ENCODE peak calls at places on chromosomes 12 and 14, in eight cellular contexts. V is colonic mucosa, B is esophagus muscularis mucosa, F is uterus, C is sigmoid colon, S is gastrocnemius medialis, Q is neural progenitor cell, O is heart right ventricle. N is an unnamed sample. For H3K4me1 and H3K9me3, the result is how much of the 10 kb centered on the place peaks cover.

GRCh38 chr14:69268763-69269162 is 8.8 kb downstream of the GALNT16 start:
- DNase-seq in V (no peak), B (no peak), F (no peak), C (no peak), S (no peak), Q (no peak), O (no peak), N (no peak)

GRCh38 chr14:74514471-74514932 is 20.9 kb downstream of the ISCA2 start:
- DNase-seq in V (no peak), B (no peak), F (peak), C (peak), S (no peak), Q (no peak), O (no peak), N (peak)

GRCh38 chr12:47417146-47417545 is 288.7 kb downstream of the RPAP3 start:
- DNase-seq in V (no peak), B (no peak), F (no peak), C (no peak), S (no peak), Q (no peak), O (no peak), N (no peak)

GRCh38 chr12:100058482-100059029 is 73.8 kb upstream of the ANKS1B start:
- DNase-seq in V (no peak), B (no peak), F (no peak), C (no peak), S (no peak), Q (no peak), O (no peak), N (no peak)

GRCh38 chr14:35123388-35123703 is 994 bp downstream of the PRORP start:
- DNase-seq in V (no peak), B (no peak), F (no peak), C (no peak), S (no peak), Q (no peak), O (no peak), N (no peak)

GRCh38 chr14:94596361-94596760 is 15.1 kb downstream of the SERPINA5 start:
- DNase-seq in V (no peak), B (no peak), F (no peak), C (no peak), S (no peak), Q (no peak), O (no peak), N (no peak)

GRCh38 chr12:46174919-46175318 is 93.9 kb downstream of the SLC38A1 start:
- DNase-seq in V (no peak), B (no peak), F (no peak), C (no peak), S (no peak), Q (no peak), O (no peak), N (no peak)

GRCh38 chr12:82055391-82055790 is 296.2 kb upstream of the PPFIA2 start:
- DNase-seq in V (no peak), B (no peak), F (no peak), C (no peak), S (no peak), Q (no peak), O (no peak), N (no peak)

GRCh38 chr14:20427231-20428009 is 8.5 kb downstream of the KLHL33 start:
- DNase-seq in V (no peak), B (no peak), F (no peak), C (no peak), S (no peak), Q (no peak), O (no peak), N (no peak)

GRCh38 chr14:59221558-59221957 is 33.1 kb downstream of the DAAM1 start:
- DNase-seq in V (no peak), B (no peak), F (no peak), C (no peak), S (no peak), Q (no peak), O (no peak), N (no peak)

GRCh38 chr14:71574976-71575375 is 357.3 kb upstream of the RGS6 start:
- DNase-seq in V (no peak), B (no peak), F (no peak), C (no peak), S (no peak), Q (no peak), O (no peak), N (no peak)

GRCh38 chr12:60489071-60489470 is 893.2 kb downstream of the SLC16A7 start:
- DNase-seq in V (no peak), B (no peak), F (no peak), C (no peak), S (no peak), Q (no peak), O (no peak), N (no peak)

GRCh38 chr12:98418357-98419075 is 96.9 kb upstream of the TMPO start:
- DNase-seq in V (peak), B (peak), F (peak), C (peak), S (peak), Q (peak), O (peak), N (peak)

GRCh38 chr12:105321125-105321524 is 9.4 kb upstream of the C12orf75 start:
- DNase-seq in V (no peak), B (no peak), F (no peak), C (no peak), S (no peak), Q (no peak), O (no peak), N (no peak)
- TF ChIP-seq CTCF in V (no peak), B (no peak), F (no peak), C (no peak), S (no peak), Q (no peak), O (no peak), N (no peak)

DNA sequence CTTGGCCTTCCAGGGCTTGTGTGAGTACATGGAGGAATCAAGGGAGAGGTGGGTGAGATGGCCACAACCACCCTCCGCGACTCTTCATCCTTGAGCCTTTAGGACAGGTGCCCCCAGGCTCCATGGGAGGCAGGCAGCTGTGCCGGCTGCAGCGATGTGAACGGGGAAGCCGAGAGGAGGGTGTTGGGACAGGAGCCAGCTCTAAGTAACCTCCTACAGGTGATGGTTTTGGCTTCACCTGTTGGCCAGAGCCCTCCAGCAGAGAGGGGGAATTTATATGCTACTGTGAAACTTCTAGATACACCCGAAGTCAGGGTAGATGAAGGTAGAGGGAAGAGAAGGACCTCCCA is 132.2 kb upstream of the HIF1A start:
- DNase-seq in V (no peak), B (no peak), F (no peak), C (no peak), S (no peak), Q (no peak), O (no peak), N (no peak)
- H3K4me1 ChIP-seq in V (under half), B (half or more), F (under half), C (under half), S (under half), Q (under half), O (half or more), N (under half)

DNA sequence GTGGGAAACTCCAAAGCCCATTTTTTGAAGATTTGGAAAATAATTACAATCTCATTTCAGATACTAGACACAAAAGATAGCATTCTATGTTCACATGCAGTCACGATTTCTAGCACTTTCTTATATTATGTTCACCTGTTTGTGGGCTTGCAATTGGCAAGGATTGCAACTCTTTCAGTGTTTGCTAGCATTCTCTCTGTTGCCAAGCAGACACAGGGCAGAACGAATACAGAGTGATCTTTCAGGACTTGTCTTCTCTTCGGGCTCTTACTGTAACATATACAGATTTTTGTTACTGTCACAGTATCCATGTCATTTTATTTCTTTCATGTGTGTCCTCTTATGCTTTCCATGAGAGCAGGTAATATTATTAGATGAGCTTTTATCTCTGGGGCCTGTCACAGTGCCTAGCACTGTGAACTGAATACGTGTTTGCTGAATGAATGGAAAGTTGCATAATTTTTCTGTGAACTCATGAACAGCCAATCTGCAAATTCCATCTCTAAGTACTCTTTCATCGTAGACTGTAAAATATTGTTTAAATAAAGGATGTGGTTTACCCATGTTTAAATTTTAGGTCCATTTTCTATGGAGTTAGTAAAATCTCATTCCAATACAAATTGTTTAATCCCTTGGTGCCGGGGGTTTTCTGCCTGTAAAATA is 105.1 kb downstream of the BMP4 start:
- DNase-seq in V (no peak), B (no peak), F (no peak), C (no peak), S (no peak), Q (no peak), O (no peak), N (no peak)
- H3K9me3 ChIP-seq in V (under half), B (under half), F (under half), C (under half), S (under half), Q (under half), O (under half), N (under half)

DNA sequence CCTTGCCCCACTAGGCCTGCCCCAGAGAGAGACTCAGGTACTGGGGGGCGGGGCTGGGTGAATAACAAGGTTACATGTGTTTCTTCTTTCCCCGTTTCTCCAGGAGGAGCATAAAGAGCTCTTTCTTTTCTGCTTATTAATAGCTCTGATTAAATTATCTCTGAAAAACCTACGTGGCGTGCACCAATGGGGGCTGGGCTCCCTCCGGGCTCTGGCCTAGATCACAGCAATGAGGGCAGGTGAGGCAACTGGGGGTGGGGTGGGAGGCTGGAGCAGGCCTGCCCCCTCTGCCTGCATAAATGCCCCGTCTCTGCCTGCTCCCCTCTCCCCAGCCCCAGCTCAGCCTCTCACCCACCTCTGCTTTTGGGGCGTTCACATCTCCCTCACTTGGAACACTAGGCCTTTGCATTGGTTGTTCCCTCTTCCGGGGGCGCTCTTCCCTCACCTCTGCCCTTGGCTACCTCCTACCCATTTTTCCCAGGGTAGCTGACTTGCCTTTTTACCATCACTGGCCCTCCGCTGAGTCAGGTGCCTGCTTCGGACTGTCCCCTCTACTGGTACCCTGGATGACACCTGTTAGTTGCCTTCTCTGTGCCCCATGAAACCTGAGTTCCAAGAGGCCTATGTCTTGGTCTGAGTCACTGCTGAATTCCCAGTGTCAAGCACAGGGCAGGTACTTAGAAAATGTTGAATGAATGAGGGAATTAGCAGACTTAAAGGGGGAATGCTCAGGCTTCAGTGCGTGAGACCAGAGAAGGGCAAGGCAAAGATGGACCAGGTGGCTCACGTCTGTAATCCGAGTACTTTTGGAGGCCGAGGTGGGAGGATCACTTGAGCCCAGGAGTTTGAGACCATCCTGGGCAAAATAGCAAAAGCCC is 4.0 kb upstream of the FAM222A start:
- DNase-seq in V (no peak), B (no peak), F (no peak), C (no peak), S (no peak), Q (no peak), O (no peak), N (no peak)
- TF ChIP-seq CTCF in V (no peak), B (no peak), F (no peak), C (no peak), S (no peak), Q (no peak), O (no peak), N (no peak)

N was measured in ascending aorta.